ENCODE peak calls at places on chromosome 22, in six cellular contexts. X, K, I, F, S and W are unnamed samples.

GRCh38 chr22:20764729-20765128 is 9.2 kb upstream of the SERPIND1 start:
- DNase-seq in X (no peak), K (no peak), I (no peak), F (no peak), S (no peak), W (no peak)

GRCh38 chr22:48894064-48894671 is 933.5 kb downstream of the BRD1 start:
- DNase-seq in X (no peak), K (no peak), I (no peak), F (no peak), S (peak; percentile 34), W (no peak)

GRCh38 chr22:50190182-50190951 is 4.7 kb downstream of the TRABD start:
- DNase-seq in X (peak; percentile 56), K (peak; percentile 32), I (peak; percentile 60), F (no peak), S (no peak), W (peak; percentile 89)

GRCh38 chr22:49412236-49412635 is 415.4 kb downstream of the BRD1 start:
- DNase-seq in X (no peak), K (no peak), I (no peak), F (no peak), S (no peak), W (no peak)

GRCh38 chr22:39946571-39947407 is 13.4 kb upstream of the TMA7B start:
- DNase-seq in X (no peak), K (no peak), I (no peak), F (no peak), S (peak; percentile 62), W (no peak)

GRCh38 chr22:31561238-31561887 is 65.0 kb downstream of the SFI1 start:
- DNase-seq in X (peak; percentile 30), K (peak; percentile 49), I (peak; percentile 68), F (peak; percentile 47), S (peak; percentile 82), W (peak; percentile 42)

GRCh38 chr22:50400406-50400805 is 57.3 kb downstream of the PPP6R2 start:
- DNase-seq in X (no peak), K (no peak), I (no peak), F (no peak), S (no peak), W (no peak)

GRCh38 chr22:29581799-29582198 is 886 bp upstream of the NIPSNAP1 start:
- DNase-seq in X (no peak), K (no peak), I (no peak), F (no peak), S (no peak), W (no peak)

GRCh38 chr22:49097966-49098365 is 729.7 kb downstream of the BRD1 start:
- DNase-seq in X (peak; percentile 23), K (no peak), I (no peak), F (no peak), S (no peak), W (no peak)

GRCh38 chr22:49934144-49934890 is 15.9 kb downstream of the CRELD2 start:
- DNase-seq in X (no peak), K (peak; percentile 44), I (no peak), F (no peak), S (no peak), W (no peak)

GRCh38 chr22:30881361-30882180 is 87.0 kb downstream of the MORC2 start:
- DNase-seq in X (no peak), K (no peak), I (no peak), F (no peak), S (no peak), W (no peak)

GRCh38 chr22:22752556-22753477 is 108.4 kb downstream of the GGTLC2 start:
- DNase-seq in X (peak; percentile 60), K (no peak), I (no peak), F (peak; percentile 6), S (no peak), W (no peak)

GRCh38 chr22:39437836-39438704 is 18.7 kb upstream of the MGAT3 start:
- DNase-seq in X (no peak), K (no peak), I (no peak), F (no peak), S (no peak), W (no peak)

GRCh38 chr22:37260939-37261338 is 16.9 kb upstream of the RAC2 start:
- DNase-seq in X (peak; percentile 48), K (peak; percentile 14), I (peak; percentile 45), F (no peak), S (peak; percentile 67), W (peak; percentile 75)

GRCh38 chr22:40610329-40610850 is 26.1 kb downstream of the MRTFA start:
- DNase-seq in X (no peak), K (no peak), I (no peak), F (no peak), S (no peak), W (no peak)

GRCh38 chr22:32841175-32841574 is 39.7 kb downstream of the TIMP3 start:
- DNase-seq in X (no peak), K (no peak), I (no peak), F (no peak), S (no peak), W (no peak)

GRCh38 chr22:32745251-32745995 is 56.1 kb upstream of the TIMP3 start:
- DNase-seq in X (peak; percentile 70), K (peak; percentile 69), I (peak; percentile 70), F (no peak), S (peak; percentile 41), W (no peak)

GRCh38 chr22:32731372-32731771 is 70.1 kb upstream of the TIMP3 start:
- DNase-seq in X (no peak), K (no peak), I (no peak), F (no peak), S (no peak), W (no peak)

GRCh38 chr22:37464181-37464580 is 22.0 kb downstream of the MFNG start:
- DNase-seq in X (no peak), K (no peak), I (no peak), F (no peak), S (no peak), W (peak; percentile 62)

GRCh38 chr22:50561401-50562074 is 1.2 kb downstream of the SYCE3 start:
- DNase-seq in X (no peak), K (no peak), I (no peak), F (no peak), S (no peak), W (no peak)

GRCh38 chr22:35634015-35634414 is 14.2 kb upstream of the APOL6 start:
- DNase-seq in X (no peak), K (no peak), I (no peak), F (no peak), S (no peak), W (no peak)

GRCh38 chr22:35732116-35732515 is 14.4 kb downstream of the APOL5 start:
- DNase-seq in X (no peak), K (no peak), I (no peak), F (no peak), S (no peak), W (no peak)

GRCh38 chr22:19691721-19692341 is 22.5 kb upstream of the SEPTIN5 start:
- DNase-seq in X (no peak), K (peak; percentile 67), I (peak; percentile 40), F (peak; percentile 26), S (no peak), W (no peak)

GRCh38 chr22:19665784-19666662 is 48.3 kb upstream of the SEPTIN5 start:
- DNase-seq in X (no peak), K (no peak), I (no peak), F (no peak), S (no peak), W (no peak)

GRCh38 chr22:29871684-29872083 is 11.3 kb upstream of the MTMR3 start:
- DNase-seq in X (no peak), K (no peak), I (no peak), F (no peak), S (no peak), W (no peak)

GRCh38 chr22:24101966-24102365 is 79.3 kb upstream of the SUSD2 start:
- DNase-seq in X (no peak), K (no peak), I (no peak), F (no peak), S (no peak), W (no peak)
- TF ChIP-seq CTCF in X (no peak), K (no peak), I (no peak), F (no peak), S (no peak), W (no peak)

GRCh38 chr22:46985507-46985882 is 223.0 kb downstream of the TBC1D22A start:
- DNase-seq in X (no peak), K (no peak), I (no peak), F (no peak), S (no peak), W (no peak)
- TF ChIP-seq CTCF in X (no peak), K (no peak), I (peak; percentile 10), F (no peak), S (no peak), W (no peak)

DNA sequence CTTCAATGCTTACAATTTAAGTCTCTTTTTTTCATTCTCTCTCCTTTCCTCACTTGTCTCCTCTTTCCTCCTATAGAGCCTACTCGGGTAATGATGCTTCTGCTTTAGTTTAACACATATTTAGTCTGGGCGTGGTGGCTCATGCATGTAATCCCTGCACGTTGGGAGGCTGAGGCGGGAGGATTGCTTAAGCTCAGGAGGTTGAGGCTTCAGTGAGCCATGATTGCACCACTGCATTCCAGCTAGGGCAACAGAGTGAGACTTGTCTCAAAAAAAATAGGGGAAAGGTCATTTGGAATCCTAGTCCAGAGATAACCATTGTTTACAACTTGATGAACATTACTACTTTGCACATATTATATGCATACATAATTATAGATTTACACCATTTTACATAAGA is 1.4 kb upstream of the CCT8L2 start:
- DNase-seq in X (no peak), K (no peak), I (no peak), F (no peak), S (no peak), W (no peak)
- TF ChIP-seq CTCF in X (no peak), K (no peak), I (no peak), F (no peak), S (no peak), W (no peak)

DNA sequence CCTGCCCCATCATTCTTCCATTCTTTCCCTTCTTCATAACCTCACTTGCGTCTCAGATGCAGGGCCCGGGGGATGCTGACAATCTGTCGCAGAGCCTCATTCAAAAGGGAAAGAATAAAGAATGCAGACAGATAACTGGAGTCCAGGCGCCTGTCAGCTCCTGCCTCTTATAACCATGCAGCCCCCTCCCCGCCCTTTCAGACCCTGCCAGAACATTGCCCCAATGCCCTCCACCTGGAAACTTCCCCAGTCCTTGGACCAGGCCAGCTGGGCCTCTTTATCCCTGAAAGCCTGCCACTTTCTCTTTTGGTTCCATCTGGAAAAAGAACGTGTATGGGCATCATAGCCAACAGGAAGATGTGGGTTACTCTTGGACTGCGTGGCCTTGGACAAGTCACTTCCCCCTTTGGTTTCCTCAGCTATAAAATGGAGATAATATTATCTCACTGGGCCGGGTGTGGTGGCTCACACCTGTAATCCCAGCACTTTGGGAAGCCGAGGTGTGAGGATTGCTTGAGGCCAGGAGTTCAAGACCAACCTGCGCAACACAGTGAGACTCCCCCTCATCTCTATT is 2.1 kb upstream of the TCF20 start:
- DNase-seq in X (no peak), K (no peak), I (no peak), F (no peak), S (no peak), W (no peak)
- TF ChIP-seq CTCF in X (no peak), K (no peak), I (no peak), F (no peak), S (no peak), W (no peak)